ENCODE peak calls at places on chromosomes 11 and 22, in eight cellular contexts. X is ovary, H is A549, O is K562, V is stomach, K is sigmoid colon, E is GM12878, D is suprapubic skin. N is an unnamed sample.

GRCh38 chr11:2563216-2564007 is 118.6 kb downstream of the KCNQ1 start:
- DNase-seq in X (peak; percentile 23), H (no peak), O (no peak), V (no peak), K (no peak), E (no peak), D (no peak), N (no peak)

GRCh38 chr11:86515297-86516094 is 140.8 kb downstream of the CCDC81 start:
- DNase-seq in X (no peak), H (no peak), O (no peak), V (no peak), K (no peak), E (no peak), D (no peak), N (no peak)

GRCh38 chr11:57377098-57377497 is 3.9 kb downstream of the PRG3 start:
- DNase-seq in X (no peak), H (no peak), O (no peak), V (no peak), K (no peak), E (no peak), D (no peak), N (no peak)

GRCh38 chr11:94845622-94846021 is 77.5 kb downstream of the AMOTL1 start:
- DNase-seq in X (no peak), H (peak; percentile 26), O (no peak), V (peak; percentile 78), K (peak; percentile 74), E (no peak), D (no peak), N (no peak)

GRCh38 chr11:63020671-63021255 is 5.1 kb upstream of the SLC22A8 start:
- DNase-seq in X (no peak), H (peak; percentile 31), O (peak; percentile 72), V (no peak), K (no peak), E (no peak), D (no peak), N (no peak)

GRCh38 chr11:87878373-87878779 is 296.9 kb downstream of the RAB38 start:
- DNase-seq in X (no peak), H (peak; percentile 42), O (no peak), V (no peak), K (no peak), E (no peak), D (no peak), N (peak; percentile 11)

GRCh38 chr22:30325724-30326703 is 727 bp downstream of the TBC1D10A start:
- DNase-seq in X (no peak), H (no peak), O (peak; percentile 80), V (peak; percentile 53), K (peak; percentile 78), E (no peak), D (no peak), N (no peak)

GRCh38 chr11:64334764-64335741 is 5.0 kb upstream of the CCDC88B start:
- DNase-seq in X (no peak), H (peak; percentile 96), O (peak; percentile 94), V (peak; percentile 57), K (no peak), E (peak; percentile 87), D (no peak), N (no peak)

GRCh38 chr22:46535876-46536558 is 1.4 kb downstream of the CELSR1 start:
- DNase-seq in X (no peak), H (peak; percentile 48), O (no peak), V (no peak), K (no peak), E (no peak), D (no peak), N (no peak)

GRCh38 chr11:62953811-62954210 is 31.0 kb downstream of the SLC22A6 start:
- DNase-seq in X (no peak), H (no peak), O (no peak), V (peak; percentile 7), K (no peak), E (no peak), D (no peak), N (no peak)

GRCh38 chr11:83012168-83013067 is 59.3 kb downstream of the RAB30 start:
- DNase-seq in X (no peak), H (no peak), O (no peak), V (no peak), K (no peak), E (no peak), D (no peak), N (no peak)

GRCh38 chr11:134363592-134363991 is 31.8 kb downstream of the GLB1L2 start:
- DNase-seq in X (peak; percentile 10), H (no peak), O (no peak), V (no peak), K (peak; percentile 25), E (no peak), D (peak; percentile 43), N (no peak)

GRCh38 chr11:44813401-44813800 is 86.6 kb downstream of the TSPAN18 start:
- DNase-seq in X (no peak), H (no peak), O (no peak), V (no peak), K (no peak), E (no peak), D (no peak), N (no peak)

GRCh38 chr11:65180877-65181568 is 705 bp upstream of the CAPN1 start:
- DNase-seq in X (peak; percentile 74), H (peak; percentile 77), O (peak; percentile 83), V (peak; percentile 63), K (peak; percentile 82), E (peak; percentile 19), D (peak; percentile 87), N (no peak)

GRCh38 chr22:42959472-42960145 is 55.3 kb downstream of the PACSIN2 start:
- DNase-seq in X (no peak), H (peak; percentile 79), O (peak; percentile 40), V (peak; percentile 78), K (peak; percentile 77), E (no peak), D (peak; percentile 60), N (peak; percentile 60)

GRCh38 chr22:22037229-22037628 is 54.6 kb upstream of the TOP3B start:
- DNase-seq in X (no peak), H (no peak), O (no peak), V (no peak), K (no peak), E (no peak), D (no peak), N (no peak)

GRCh38 chr11:10918698-10919097 is 60.8 kb upstream of the ZBED5 start:
- DNase-seq in X (no peak), H (no peak), O (no peak), V (no peak), K (no peak), E (no peak), D (no peak), N (no peak)

GRCh38 chr11:5631969-5632635 is 7.3 kb downstream of the TRIM34 start:
- DNase-seq in X (no peak), H (no peak), O (no peak), V (no peak), K (no peak), E (peak; percentile 85), D (no peak), N (no peak)

GRCh38 chr11:92225206-92225562 is 566 bp downstream of the FAT3 start:
- DNase-seq in X (no peak), H (no peak), O (no peak), V (no peak), K (no peak), E (no peak), D (no peak), N (peak; percentile 9)
- H3K4me3 ChIP-seq in X (peak overlapping the region; percentile 26), H (peak overlapping the region; percentile 59), O (no peak overlapping the region), V (peak overlapping the region; percentile 54), K (peak overlapping the region; percentile 45), E (no peak overlapping the region), D (peak overlapping the region; percentile 40), N (peak overlapping the region; percentile 30)

GRCh38 chr11:71979094-71979493 is 19.6 kb upstream of the IL18BP start:
- DNase-seq in X (no peak), H (no peak), O (no peak), V (no peak), K (no peak), E (no peak), D (no peak), N (no peak)

GRCh38 chr11:71977090-71977489 is 21.6 kb upstream of the IL18BP start:
- DNase-seq in X (no peak), H (no peak), O (no peak), V (no peak), K (no peak), E (no peak), D (no peak), N (no peak)

GRCh38 chr11:71979582-71979981 is 19.1 kb upstream of the IL18BP start:
- DNase-seq in X (no peak), H (no peak), O (no peak), V (no peak), K (no peak), E (no peak), D (no peak), N (no peak)

GRCh38 chr11:71977743-71978418 is 20.8 kb upstream of the IL18BP start:
- DNase-seq in X (no peak), H (peak; percentile 50), O (peak; percentile 37), V (peak; percentile 51), K (peak; percentile 68), E (peak; percentile 30), D (no peak), N (peak; percentile 85)
- TF ChIP-seq EP300 in X (no peak), H (no peak), O (no peak), V (no peak), K (no peak), E (no peak), D (no peak), N (no peak)

DNA sequence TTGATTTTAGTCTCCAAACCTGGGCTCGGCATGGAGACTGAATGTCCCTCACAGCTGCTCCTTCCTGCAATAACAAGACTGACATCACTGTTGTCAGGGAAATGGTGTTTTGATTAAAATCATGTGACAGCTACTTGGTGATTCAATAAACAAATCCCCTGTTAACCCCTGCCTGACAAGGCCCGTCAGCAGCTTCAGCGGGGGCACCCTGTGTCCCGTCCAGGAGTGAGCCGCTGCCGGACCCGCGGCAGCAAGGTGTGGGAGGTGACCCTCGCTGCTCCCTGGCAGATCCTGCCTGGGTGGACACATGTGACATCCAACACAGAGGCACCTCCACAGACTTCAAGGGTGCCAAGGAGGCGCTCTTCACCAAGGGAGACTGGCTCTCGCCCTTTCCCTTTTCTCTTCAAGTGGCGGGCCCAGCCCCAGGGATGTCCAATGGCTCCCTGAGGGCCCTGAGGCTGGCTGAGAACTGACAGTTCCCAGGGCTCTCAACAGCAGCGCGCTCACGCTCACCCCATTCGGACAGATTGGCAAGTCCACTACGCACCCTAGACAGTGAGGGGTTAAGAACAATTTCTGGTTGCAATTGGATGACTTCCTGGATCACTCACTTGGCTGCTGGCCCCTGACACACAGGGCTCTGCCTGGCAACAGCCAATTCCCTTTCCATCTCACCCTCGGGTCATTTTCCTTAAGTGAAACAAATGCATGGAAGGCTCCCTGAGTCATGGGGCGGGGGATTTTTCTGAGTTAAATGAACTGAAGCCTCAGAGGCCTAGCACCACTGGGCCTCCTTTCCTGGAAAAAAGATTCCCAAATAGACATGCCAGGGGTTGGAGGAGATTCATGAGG is 30.7 kb downstream of the PPP2R1B start:
- DNase-seq in X (peak; percentile 84), H (peak; percentile 56), O (no peak), V (peak; percentile 54), K (peak; percentile 94), E (no peak), D (peak; percentile 92), N (peak; percentile 62)
- TF ChIP-seq CTCF in X (no peak), H (no peak), O (no peak), V (no peak), K (no peak), E (no peak), D (no peak), N (no peak)

DNA sequence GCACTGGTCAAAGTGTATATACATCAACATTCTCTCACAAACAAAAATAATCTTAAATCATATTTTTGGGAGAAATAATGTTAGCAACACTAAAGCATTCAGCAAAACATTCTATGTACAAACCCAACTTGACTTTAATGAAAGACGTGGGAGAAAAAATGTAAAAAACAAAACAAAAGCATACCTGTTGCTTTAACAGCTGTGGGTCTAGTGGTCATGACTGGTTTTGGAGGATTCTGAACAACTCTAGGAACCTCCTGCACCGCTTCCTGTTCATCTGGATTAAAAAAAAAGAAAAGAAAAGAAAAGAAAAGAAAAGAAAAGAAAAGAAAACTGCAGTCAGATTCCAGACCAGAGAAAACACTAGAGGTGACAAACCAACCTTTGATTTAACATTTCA is 2.1 kb downstream of the FNBP4 start:
- DNase-seq in X (no peak), H (no peak), O (no peak), V (no peak), K (no peak), E (no peak), D (no peak), N (no peak)
- H3K4me3 ChIP-seq in X (no peak overlapping the region), H (peak overlapping the region; percentile 87), O (peak overlapping the region; percentile 85), V (no peak overlapping the region), K (no peak overlapping the region), E (peak overlapping the region; percentile 83), D (peak overlapping the region; percentile 78), N (no peak overlapping the region)

N was measured in tibial nerve.